ENCODE peak calls at places on chromosomes 7 and 10, in four cellular contexts. V is activated CD4-positive, alpha-beta T cell treated with anti-CD3 and anti-CD28 coated beads for 48 hours; M is germinal center; O is CMK. F is an unnamed sample.

GRCh38 chr7:150520145-150520544 is 5.5 kb downstream of the GIMAP7 start:
- DNase-seq in M (no peak), V (peak; percentile 60), O (no peak), F (no peak)

GRCh38 chr10:11993834-11994468 is 48.7 kb downstream of the UPF2 start:
- DNase-seq in O (no peak), M (peak; percentile 67), V (no peak), F (no peak)

GRCh38 chr10:114174462-114175190 is 623 bp upstream of the CCDC186 start:
- DNase-seq in M (no peak), V (no peak), O (no peak), F (peak; percentile 79)

GRCh38 chr7:78039791-78040776 is 241.5 kb downstream of the PHTF2 start:
- DNase-seq in O (no peak), V (peak; percentile 51), M (peak; percentile 59), F (peak; percentile 53)

GRCh38 chr7:4641667-4642467 is 40.2 kb upstream of the FOXK1 start:
- DNase-seq in O (peak; percentile 84), M (peak; percentile 97), V (peak; percentile 96), F (peak; percentile 97)

GRCh38 chr7:108460964-108461363 is 4.7 kb upstream of the NRCAM start:
- DNase-seq in M (no peak), V (no peak), O (no peak), F (no peak)

GRCh38 chr10:77416327-77417135 is 221.1 kb downstream of the KCNMA1 start:
- DNase-seq in M (no peak), V (no peak), O (no peak), F (no peak)

GRCh38 chr10:17175551-17175950 is 25.9 kb downstream of the TRDMT1 start:
- DNase-seq in V (no peak), O (no peak), M (no peak), F (no peak)

GRCh38 chr10:71726673-71727428 is 7.3 kb upstream of the C10orf105 start:
- DNase-seq in V (peak; percentile 73), O (no peak), M (peak; percentile 52), F (no peak)

GRCh38 chr7:98907570-98907969 is 29.2 kb downstream of the TRRAP start:
- DNase-seq in M (no peak), O (no peak), V (no peak), F (no peak)

GRCh38 chr10:47161465-47161864 is 138.5 kb upstream of the GDF10 start:
- DNase-seq in O (no peak), V (no peak), M (no peak), F (no peak)

GRCh38 chr10:125881192-125881591 is at the start of gene DHX32:
- DNase-seq in O (no peak), V (no peak), M (no peak), F (no peak)

GRCh38 chr7:30162622-30163124 is 27.9 kb downstream of the MTURN start:
- DNase-seq in M (no peak), V (peak; percentile 29), O (no peak), F (no peak)

GRCh38 chr7:158863611-158864506 is 7.5 kb downstream of the DYNC2I1 start:
- DNase-seq in V (peak; percentile 57), M (peak; percentile 11), O (peak; percentile 78), F (peak; percentile 53)

GRCh38 chr7:111045469-111045868 is 45.5 kb upstream of the LRRN3 start:
- DNase-seq in M (no peak), V (no peak), O (no peak), F (no peak)

GRCh38 chr7:87538052-87538451 is 62.6 kb upstream of the ABCB4 start:
- DNase-seq in V (no peak), M (no peak), O (no peak), F (peak; percentile 57)

GRCh38 chr7:28071570-28071969 is 109.0 kb downstream of the JAZF1 start:
- DNase-seq in M (no peak), V (no peak), O (no peak), F (no peak)

GRCh38 chr10:113754768-113755167 is 3.3 kb downstream of the PLEKHS1 start:
- DNase-seq in O (no peak), V (no peak), M (no peak), F (no peak)

GRCh38 chr10:130171196-130171595 is 35.0 kb downstream of the GLRX3 start:
- DNase-seq in V (peak; percentile 22), M (no peak), O (peak; percentile 33), F (no peak)

GRCh38 chr10:36094091-36094490 is 452.0 kb upstream of the FZD8 start:
- DNase-seq in V (no peak), M (no peak), O (no peak), F (no peak)

GRCh38 chr10:132337019-132337418 is 5.0 kb downstream of the LRRC27 start:
- DNase-seq in V (peak; percentile 13), M (no peak), O (no peak), F (no peak)

GRCh38 chr10:85651507-85651902 is 715.1 kb downstream of the GRID1 start:
- DNase-seq in V (no peak), O (no peak), M (no peak), F (no peak)

GRCh38 chr10:120507651-120508050 is 50.6 kb downstream of the PLPP4 start:
- DNase-seq in M (no peak), O (no peak), V (no peak), F (no peak)

GRCh38 chr10:54614062-54614461 is 187.0 kb downstream of the PCDH15 start:
- DNase-seq in V (no peak), M (no peak), O (no peak), F (no peak)

GRCh38 chr7:51369746-51370145 is 53.1 kb upstream of the COBL start:
- DNase-seq in M (no peak), V (no peak), O (no peak), F (no peak)

GRCh38 chr10:97883092-97883485 is 33.4 kb downstream of the GOLGA7B start:
- DNase-seq in V (no peak), O (no peak), M (no peak), F (no peak)

GRCh38 chr10:15333909-15334649 is 37.0 kb downstream of the FAM171A1 start:
- DNase-seq in V (no peak), M (no peak), O (no peak), F (peak; percentile 53)

GRCh38 chr7:96026606-96027005 is 254.3 kb downstream of the DYNC1I1 start:
- DNase-seq in M (no peak), O (no peak), V (no peak), F (no peak)

GRCh38 chr7:157468221-157469111 is 131.7 kb downstream of the DNAJB6 start:
- DNase-seq in M (no peak), V (no peak), O (no peak), F (peak; percentile 34)

GRCh38 chr7:144842377-144842851 is 6.6 kb upstream of the TPK1 start:
- DNase-seq in M (peak; percentile 15), V (peak; percentile 50), O (no peak), F (no peak)

GRCh38 chr7:32154797-32155196 is 84.6 kb upstream of the PDE1C start:
- DNase-seq in M (no peak), V (no peak), O (no peak), F (no peak)

GRCh38 chr7:107404740-107405537 is 64.9 kb upstream of the GPR22 start:
- DNase-seq in V (no peak), O (no peak), M (no peak), F (no peak)

GRCh38 chr10:51178634-51179033 is 104.3 kb downstream of the PRKG1 start:
- DNase-seq in O (no peak), M (no peak), V (no peak), F (no peak)

GRCh38 chr7:143002106-143002505 is 24.8 kb downstream of the OR9A2 start:
- DNase-seq in M (no peak), O (no peak), V (no peak), F (no peak)

GRCh38 chr10:53236941-53237340 is 464.4 kb upstream of the MBL2 start:
- DNase-seq in M (no peak), V (no peak), O (no peak), F (no peak)

GRCh38 chr10:63576501-63576900 is 55.3 kb downstream of the REEP3 start:
- DNase-seq in M (no peak), V (no peak), O (no peak), F (no peak)

GRCh38 chr7:37067961-37068536 is 343.8 kb upstream of the AOAH start:
- DNase-seq in M (no peak), O (no peak), V (no peak), F (no peak)

F was measured in left lobe of liver.